ENCODE peak calls at places on chromosomes 12 and 14, in nine cellular contexts. T is CD4-positive, alpha-beta memory T cell; K is left ventricle myocardium inferior; H is prostate gland; Z is psoas muscle; D is mesendoderm; A is SK-N-SH; U is CD8-positive, alpha-beta T cell; C is body of pancreas. L is an unnamed sample.

GRCh38 chr14:53748691-53749090 is 207.9 kb downstream of the BMP4 start:
- DNase-seq in T (no peak), K (no peak), H (no peak), Z (no peak), D (no peak), A (no peak), U (no peak), C (no peak), L (no peak)

GRCh38 chr14:51846631-51847488 is 13.6 kb upstream of the GNG2 start:
- DNase-seq in T (peak; percentile 99), K (peak; percentile 19), H (no peak), Z (peak; percentile 17), D (peak; percentile 89), A (peak; percentile 35), U (peak; percentile 68), C (peak; percentile 72), L (peak; percentile 92)

GRCh38 chr12:116975779-116976393 is 65.1 kb downstream of the FBXW8 start:
- DNase-seq in T (no peak), K (no peak), H (no peak), Z (no peak), D (no peak), A (no peak), U (no peak), C (no peak), L (no peak)

GRCh38 chr12:104605685-104606084 is 148.9 kb downstream of the CHST11 start:
- DNase-seq in T (peak; percentile 22), K (peak; percentile 59), H (no peak), Z (peak; percentile 70), D (peak; percentile 57), A (no peak), U (no peak), C (peak; percentile 79), L (no peak)

GRCh38 chr12:130100634-130101033 is 61.6 kb upstream of the FZD10 start:
- DNase-seq in T (no peak), K (no peak), H (no peak), Z (no peak), D (no peak), A (no peak), U (no peak), C (no peak), L (no peak)

GRCh38 chr14:73720636-73721035 is 6.5 kb upstream of the PNMA1 start:
- DNase-seq in T (no peak), K (no peak), H (no peak), Z (no peak), D (no peak), A (peak; percentile 71), U (no peak), C (no peak), L (no peak)

GRCh38 chr12:49334226-49334625 is 2.8 kb downstream of the C1QL4 start:
- DNase-seq in T (no peak), K (no peak), H (no peak), Z (no peak), D (no peak), A (no peak), U (no peak), C (no peak), L (no peak)

GRCh38 chr12:53825246-53826081 is 73.7 kb upstream of the CISTR start:
- DNase-seq in T (no peak), K (no peak), H (no peak), Z (no peak), D (no peak), A (no peak), U (no peak), C (peak; percentile 15), L (no peak)

GRCh38 chr12:969821-970220 is 20.3 kb upstream of the RAD52 start:
- DNase-seq in T (no peak), K (no peak), H (no peak), Z (no peak), D (no peak), A (no peak), U (no peak), C (no peak), L (no peak)

GRCh38 chr12:115811066-115811465 is 466.4 kb downstream of the MED13L start:
- DNase-seq in T (no peak), K (no peak), H (no peak), Z (no peak), D (no peak), A (no peak), U (no peak), C (no peak), L (no peak)

GRCh38 chr12:31246470-31246850 is 79.5 kb downstream of the SINHCAF start:
- DNase-seq in T (no peak), K (no peak), H (peak; percentile 58), Z (no peak), D (no peak), A (no peak), U (no peak), C (no peak), L (no peak)

GRCh38 chr12:102960766-102961487 is 3.5 kb downstream of the ASCL1 start:
- DNase-seq in T (no peak), K (no peak), H (no peak), Z (no peak), D (no peak), A (no peak), U (no peak), C (no peak), L (no peak)

GRCh38 chr12:18432211-18432610 is 170.9 kb downstream of the PIK3C2G start:
- DNase-seq in T (no peak), K (no peak), H (no peak), Z (no peak), D (no peak), A (no peak), U (no peak), C (no peak), L (no peak)

GRCh38 chr14:23430016-23430732 is 5.3 kb downstream of the MYH7 start:
- DNase-seq in T (no peak), K (no peak), H (no peak), Z (no peak), D (no peak), A (no peak), U (no peak), C (no peak), L (no peak)

GRCh38 chr12:68559246-68559645 is 51.5 kb upstream of the RAP1B start:
- DNase-seq in T (no peak), K (no peak), H (no peak), Z (no peak), D (no peak), A (no peak), U (no peak), C (no peak), L (no peak)

GRCh38 chr14:70810621-70811020 is 1.3 kb upstream of the MAP3K9 start:
- DNase-seq in T (no peak), K (no peak), H (no peak), Z (no peak), D (no peak), A (no peak), U (no peak), C (no peak), L (no peak)

GRCh38 chr14:70811065-70811464 is 1.8 kb upstream of the MAP3K9 start:
- DNase-seq in T (no peak), K (no peak), H (no peak), Z (no peak), D (no peak), A (no peak), U (no peak), C (no peak), L (no peak)

GRCh38 chr14:70809238-70810214 is at the start of gene MAP3K9:
- DNase-seq in T (peak; percentile 91), K (peak; percentile 86), H (peak; percentile 96), Z (peak; percentile 87), D (peak; percentile 100), A (peak; percentile 98), U (peak; percentile 83), C (peak; percentile 98), L (peak; percentile 94)

GRCh38 chr14:70808402-70809237 is 693 bp downstream of the MAP3K9 start:
- DNase-seq in T (peak; percentile 62), K (peak; percentile 23), H (peak; percentile 22), Z (peak; percentile 23), D (peak; percentile 37), A (peak; percentile 81), U (peak; percentile 37), C (peak; percentile 28), L (peak; percentile 64)

DNA sequence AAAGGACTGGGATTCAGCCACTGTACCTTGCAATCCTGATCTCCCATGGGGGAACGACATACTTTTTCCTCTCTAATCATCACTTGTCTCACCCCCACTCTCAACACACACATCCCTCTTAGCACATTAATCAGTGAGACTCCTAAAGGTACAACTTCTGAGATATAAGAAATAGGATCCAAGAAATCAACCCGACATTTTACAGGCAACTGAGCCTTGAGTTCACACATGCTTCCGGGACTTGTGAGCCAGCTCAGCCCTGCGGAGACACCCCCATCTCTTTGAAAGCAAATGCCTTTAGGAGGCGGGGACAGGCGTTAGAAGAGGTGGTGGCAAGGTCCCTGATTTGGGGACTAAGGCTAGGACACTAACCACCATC is 1.3 kb downstream of the MAP3K9 start:
- DNase-seq in T (peak; percentile 82), K (no peak), H (peak; percentile 43), Z (no peak), D (peak; percentile 91), A (peak; percentile 54), U (peak; percentile 44), C (peak; percentile 64), L (peak; percentile 71)
- H3K4me1 ChIP-seq in T (peaks cover 17% of the 10 kb centered on the region), K (peaks cover 16% of the 10 kb centered on the region), H (no peaks in the 10 kb centered on the region), Z (peaks cover 4% of the 10 kb centered on the region), D (no peaks in the 10 kb centered on the region), A (no peaks in the 10 kb centered on the region), U (peaks cover 12% of the 10 kb centered on the region), C (peaks cover 13% of the 10 kb centered on the region), L (peaks cover 24% of the 10 kb centered on the region)

GRCh38 chr12:62162214-62162613 is 98.0 kb upstream of the USP15 start:
- DNase-seq in T (no peak), K (no peak), H (no peak), Z (no peak), D (no peak), A (no peak), U (no peak), C (no peak), L (no peak)
- H3K4me1 ChIP-seq in T (peaks cover 6% of the 10 kb centered on the region), K (no peaks in the 10 kb centered on the region), H (no peaks in the 10 kb centered on the region), Z (no peaks in the 10 kb centered on the region), D (no peaks in the 10 kb centered on the region), A (no peaks in the 10 kb centered on the region), U (peaks cover 18% of the 10 kb centered on the region), C (no peaks in the 10 kb centered on the region), L (peaks cover 15% of the 10 kb centered on the region)

GRCh38 chr14:93041002-93041401 is 74.7 kb downstream of the ITPK1 start:
- DNase-seq in T (no peak), K (no peak), H (no peak), Z (no peak), D (peak; percentile 45), A (no peak), U (no peak), C (no peak), L (no peak)
- H3K4me1 ChIP-seq in T (peaks cover 5% of the 10 kb centered on the region), K (peaks cover 100% of the 10 kb centered on the region), H (peaks cover 26% of the 10 kb centered on the region), Z (peaks cover 28% of the 10 kb centered on the region), D (peaks cover 13% of the 10 kb centered on the region), A (peaks cover 20% of the 10 kb centered on the region), U (peaks cover 59% of the 10 kb centered on the region), C (peaks cover 83% of the 10 kb centered on the region), L (no peaks in the 10 kb centered on the region)

DNA sequence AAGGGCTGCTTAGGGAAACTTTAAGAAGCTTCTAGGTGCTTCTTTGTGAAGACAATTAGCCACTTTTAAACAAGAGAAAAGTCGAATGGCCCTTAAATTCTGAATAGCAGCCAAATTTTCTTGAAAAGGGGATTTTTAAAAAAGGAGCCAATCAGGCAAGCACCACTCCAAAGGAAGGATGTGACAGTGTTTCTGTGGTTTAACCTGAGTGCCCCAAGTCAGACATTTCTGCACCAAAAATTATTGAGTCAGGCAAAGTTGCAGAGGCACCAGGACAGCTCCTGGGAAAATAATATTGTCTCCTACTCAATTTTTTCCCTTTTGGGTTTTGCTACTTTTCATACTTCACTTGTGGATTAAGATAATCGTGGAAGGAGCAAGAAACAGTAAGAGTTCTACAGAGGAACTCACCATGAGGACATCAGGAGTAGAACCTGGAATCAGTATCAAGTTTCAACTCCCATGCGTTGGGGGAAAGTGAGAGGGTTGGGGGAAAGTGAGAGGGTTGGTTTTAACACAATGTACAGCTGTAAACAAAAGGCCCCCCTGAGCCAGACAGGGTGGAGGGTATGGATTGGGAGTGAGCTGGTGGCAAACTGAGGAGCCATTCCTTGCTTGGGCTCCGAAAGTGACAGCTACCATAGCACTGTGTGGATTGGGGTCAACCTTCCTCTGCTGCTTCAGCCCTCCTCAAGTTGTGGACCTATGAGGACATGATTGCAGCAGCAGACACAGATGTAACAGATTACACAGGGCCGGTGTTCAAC is 90.8 kb downstream of the SLC38A1 start:
- DNase-seq in T (peak; percentile 62), K (no peak), H (no peak), Z (no peak), D (no peak), A (no peak), U (no peak), C (no peak), L (peak; percentile 18)
- H3K4me1 ChIP-seq in T (peaks cover 37% of the 10 kb centered on the region), K (no peaks in the 10 kb centered on the region), H (no peaks in the 10 kb centered on the region), Z (no peaks in the 10 kb centered on the region), D (no peaks in the 10 kb centered on the region), A (no peaks in the 10 kb centered on the region), U (peaks cover 34% of the 10 kb centered on the region), C (no peaks in the 10 kb centered on the region), L (peaks cover 22% of the 10 kb centered on the region)